ENCODE peak calls at places on chromosomes 11 and 22, in four cellular contexts. One of them, this sample, is unnamed.
A peak's percentile ranks its signal among the peaks of the same experiment; 100 is the strongest.

GRCh38 chr11:79332017-79332416 is 108.8 kb downstream of the TENM4 start:
- DNase-seq in pancreas: no peak
- DNase-seq in K562: no peak
- DNase-seq in DND-41: no peak
- DNase-seq in this sample: no peak

GRCh38 chr22:50481440-50482106 is at the start of gene ADM2:
- DNase-seq in pancreas: peak; percentile 66
- DNase-seq in K562: peak; percentile 77
- DNase-seq in DND-41: no peak
- DNase-seq in this sample: no peak

GRCh38 chr11:131248588-131248987 is 121.8 kb upstream of the NTM start:
- DNase-seq in pancreas: no peak
- DNase-seq in K562: no peak
- DNase-seq in DND-41: no peak
- DNase-seq in this sample: no peak

GRCh38 chr11:3944198-3944597 is 88.7 kb downstream of the STIM1 start:
- DNase-seq in pancreas: no peak
- DNase-seq in K562: no peak
- DNase-seq in DND-41: no peak
- DNase-seq in this sample: no peak

GRCh38 chr11:91857194-91857593 is 367.4 kb upstream of the FAT3 start:
- DNase-seq in pancreas: no peak
- DNase-seq in K562: no peak
- DNase-seq in DND-41: no peak
- DNase-seq in this sample: no peak

GRCh38 chr22:46735747-46736608 is 2.1 kb downstream of the CERK start:
- DNase-seq in pancreas: no peak
- DNase-seq in K562: no peak
- DNase-seq in DND-41: no peak
- DNase-seq in this sample: no peak

GRCh38 chr11:64146036-64146943 is 19.6 kb downstream of the MACROD1 start:
- DNase-seq in pancreas: peak; percentile 53
- DNase-seq in K562: peak; percentile 83
- DNase-seq in DND-41: peak; percentile 71
- DNase-seq in this sample: no peak

GRCh38 chr11:66045177-66045639 is 3.8 kb downstream of the GAL3ST3 start:
- DNase-seq in pancreas: peak; percentile 63
- DNase-seq in K562: peak; percentile 97
- DNase-seq in DND-41: peak; percentile 89
- DNase-seq in this sample: no peak

GRCh38 chr22:36360011-36360410 is 27.8 kb downstream of the MYH9 start:
- DNase-seq in pancreas: no peak
- DNase-seq in K562: no peak
- DNase-seq in DND-41: no peak
- DNase-seq in this sample: no peak

GRCh38 chr22:49709464-49709863 is 118.2 kb downstream of the BRD1 start:
- DNase-seq in pancreas: no peak
- DNase-seq in K562: no peak
- DNase-seq in DND-41: no peak
- DNase-seq in this sample: no peak

GRCh38 chr11:63020671-63021255 is 5.1 kb upstream of the SLC22A8 start:
- DNase-seq in pancreas: no peak
- DNase-seq in K562: peak; percentile 72
- DNase-seq in DND-41: peak; percentile 39
- DNase-seq in this sample: no peak

GRCh38 chr11:72735495-72736027 is 16.6 kb downstream of the ARAP1 start:
- DNase-seq in pancreas: no peak
- DNase-seq in K562: peak; percentile 53
- DNase-seq in DND-41: no peak
- DNase-seq in this sample: no peak

GRCh38 chr11:34356576-34356917 is 1.3 kb downstream of the ABTB2 start:
- DNase-seq in pancreas: peak; percentile 9
- DNase-seq in K562: no peak
- DNase-seq in DND-41: no peak
- DNase-seq in this sample: no peak

GRCh38 chr11:125063429-125064043 is 431 bp downstream of the SLC37A2 start:
- DNase-seq in pancreas: no peak
- DNase-seq in K562: no peak
- DNase-seq in DND-41: no peak
- DNase-seq in this sample: no peak

GRCh38 chr11:19727246-19727645 is 14.6 kb downstream of the NAV2 start:
- DNase-seq in pancreas: no peak
- DNase-seq in K562: no peak
- DNase-seq in DND-41: no peak
- DNase-seq in this sample: peak; percentile 44

DNA sequence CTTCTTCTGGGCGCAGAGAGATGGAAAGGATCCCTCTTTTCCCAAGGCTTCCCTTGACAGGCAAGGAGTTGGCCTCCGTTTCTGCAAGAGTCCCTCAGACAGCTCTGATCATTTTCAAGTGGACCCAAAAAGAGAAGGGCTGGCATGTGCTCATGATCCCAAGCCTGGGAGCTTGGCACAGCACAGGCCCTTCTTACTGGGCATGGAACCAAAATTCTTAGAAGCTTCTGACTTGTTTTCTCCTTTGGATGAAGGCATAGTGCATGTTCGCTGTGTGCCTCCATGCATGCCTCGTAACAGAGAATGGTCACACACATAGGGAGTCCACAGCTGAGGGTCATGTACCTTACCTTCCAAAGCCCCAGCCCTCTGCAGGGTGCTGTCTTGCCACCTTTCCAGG is 449.6 kb downstream of the MIAT start:
- DNase-seq in pancreas: no peak
- DNase-seq in K562: no peak
- DNase-seq in DND-41: no peak
- DNase-seq in this sample: no peak
- H3K27me3 ChIP-seq in pancreas: no peaks in the 10 kb centered on the region
- H3K27me3 ChIP-seq in K562: no peaks in the 10 kb centered on the region
- H3K27me3 ChIP-seq in DND-41: no peaks in the 10 kb centered on the region
- H3K27me3 ChIP-seq in this sample: peaks cover 17% of the 10 kb centered on the region

GRCh38 chr22:44133901-44134511 is 46.7 kb upstream of the PARVG start:
- DNase-seq in pancreas: no peak
- DNase-seq in K562: no peak
- DNase-seq in DND-41: no peak
- DNase-seq in this sample: no peak

GRCh38 chr22:44133161-44133560 is 47.6 kb upstream of the PARVG start:
- DNase-seq in pancreas: no peak
- DNase-seq in K562: no peak
- DNase-seq in DND-41: no peak
- DNase-seq in this sample: no peak

GRCh38 chr22:44131412-44131811 is 49.3 kb upstream of the PARVG start:
- DNase-seq in pancreas: no peak
- DNase-seq in K562: no peak
- DNase-seq in DND-41: no peak
- DNase-seq in this sample: no peak

GRCh38 chr22:44131989-44132685 is 48.6 kb upstream of the PARVG start:
- DNase-seq in pancreas: no peak
- DNase-seq in K562: no peak
- DNase-seq in DND-41: no peak
- DNase-seq in this sample: no peak

GRCh38 chr22:44132724-44133123 is 48.0 kb upstream of the PARVG start:
- DNase-seq in pancreas: no peak
- DNase-seq in K562: no peak
- DNase-seq in DND-41: no peak
- DNase-seq in this sample: no peak
- TF ChIP-seq CTCF in pancreas: no peak
- TF ChIP-seq CTCF in K562: no peak
- TF ChIP-seq CTCF in DND-41: no peak
- TF ChIP-seq CTCF in this sample: no peak

GRCh38 chr11:134406264-134407185 is 5.5 kb downstream of the B3GAT1 start:
- DNase-seq in pancreas: no peak
- DNase-seq in K562: no peak
- DNase-seq in DND-41: no peak
- DNase-seq in this sample: no peak

GRCh38 chr11:134409552-134410429 is 2.3 kb downstream of the B3GAT1 start:
- DNase-seq in pancreas: no peak
- DNase-seq in K562: no peak
- DNase-seq in DND-41: no peak
- DNase-seq in this sample: no peak

GRCh38 chr11:134405841-134406240 is 6.2 kb downstream of the B3GAT1 start:
- DNase-seq in pancreas: no peak
- DNase-seq in K562: no peak
- DNase-seq in DND-41: no peak
- DNase-seq in this sample: no peak

GRCh38 chr11:134407321-134407828 is 4.7 kb downstream of the B3GAT1 start:
- DNase-seq in pancreas: no peak
- DNase-seq in K562: no peak
- DNase-seq in DND-41: no peak
- DNase-seq in this sample: no peak

DNA sequence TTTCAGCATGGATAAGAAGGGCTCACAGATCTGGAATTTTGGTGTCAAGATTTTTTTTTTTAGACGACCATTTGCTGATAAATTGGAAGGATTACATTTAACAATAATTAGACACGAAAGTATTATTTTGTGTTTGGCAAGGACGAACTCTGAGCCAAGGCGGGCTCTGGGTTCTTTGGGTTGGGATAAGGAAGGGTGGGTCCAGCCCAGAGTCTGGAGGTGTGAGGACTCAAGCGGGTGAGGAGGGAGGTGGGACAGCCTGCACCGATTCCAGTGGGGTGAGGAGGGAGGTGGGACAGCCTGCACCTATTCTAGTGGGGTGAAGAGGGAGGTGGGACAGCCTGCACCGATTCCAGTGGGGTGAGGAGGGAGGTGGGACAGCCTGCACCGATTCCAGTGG is 4.1 kb downstream of the B3GAT1 start:
- DNase-seq in pancreas: no peak
- DNase-seq in K562: no peak
- DNase-seq in DND-41: no peak
- DNase-seq in this sample: no peak
- H3K27me3 ChIP-seq in pancreas: no peaks in the 10 kb centered on the region
- H3K27me3 ChIP-seq in K562: peaks cover 10% of the 10 kb centered on the region
- H3K27me3 ChIP-seq in DND-41: peaks cover 26% of the 10 kb centered on the region
- H3K27me3 ChIP-seq in this sample: peaks cover 19% of the 10 kb centered on the region

DNA sequence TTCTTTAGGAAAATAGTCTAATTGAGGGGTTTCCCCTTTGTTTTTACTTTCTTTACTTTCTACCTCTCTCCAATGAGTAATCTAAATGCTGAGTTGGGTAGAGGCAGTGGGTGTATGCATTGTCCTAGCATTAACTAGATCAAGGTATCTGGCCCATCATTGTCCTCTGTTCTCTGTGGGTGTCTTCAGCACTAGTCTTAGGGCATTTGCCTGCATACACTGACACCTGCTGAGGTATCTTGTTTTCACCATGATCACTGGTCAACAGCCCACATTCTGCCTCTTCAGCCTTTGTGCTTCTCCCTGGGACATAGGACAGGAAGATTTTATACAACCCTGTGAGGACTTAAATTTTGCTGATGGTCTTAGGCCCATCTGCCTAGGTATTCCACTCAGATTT is 371.1 kb downstream of the RAB38 start:
- DNase-seq in pancreas: no peak
- DNase-seq in K562: no peak
- DNase-seq in DND-41: no peak
- DNase-seq in this sample: no peak
- TF ChIP-seq CTCF in pancreas: no peak
- TF ChIP-seq CTCF in K562: no peak
- TF ChIP-seq CTCF in DND-41: no peak
- TF ChIP-seq CTCF in this sample: no peak

GRCh38 chr11:16773981-16774710 is 35.7 kb downstream of the C11orf58 start:
- DNase-seq in pancreas: no peak
- DNase-seq in K562: no peak
- DNase-seq in DND-41: no peak
- DNase-seq in this sample: no peak

GRCh38 chr11:16769386-16769785 is 30.9 kb downstream of the C11orf58 start:
- DNase-seq in pancreas: no peak
- DNase-seq in K562: no peak
- DNase-seq in DND-41: no peak
- DNase-seq in this sample: no peak

GRCh38 chr11:16770016-16770415 is 31.6 kb downstream of the C11orf58 start:
- DNase-seq in pancreas: no peak
- DNase-seq in K562: no peak
- DNase-seq in DND-41: no peak
- DNase-seq in this sample: no peak

GRCh38 chr11:16771350-16772140 is 33.1 kb downstream of the C11orf58 start:
- DNase-seq in pancreas: no peak
- DNase-seq in K562: no peak
- DNase-seq in DND-41: no peak
- DNase-seq in this sample: no peak

DNA sequence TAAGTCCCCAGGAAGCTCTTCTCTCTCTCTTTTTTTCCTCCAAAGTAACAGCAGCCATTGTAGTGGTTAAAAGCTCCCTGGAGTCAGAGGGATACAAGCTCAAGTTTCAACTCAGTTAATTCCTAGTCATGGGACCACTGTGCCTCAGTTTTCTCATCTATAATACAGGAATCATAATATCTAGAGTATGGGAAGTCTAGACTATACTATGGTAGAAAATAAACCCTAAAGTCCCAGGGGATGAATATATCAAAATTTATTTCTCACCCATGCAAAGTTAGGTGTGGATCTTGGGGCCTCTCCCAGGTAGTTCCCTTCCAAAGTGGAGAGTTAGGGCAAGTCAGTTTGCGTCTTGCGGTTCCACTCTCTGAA is 33.7 kb downstream of the C11orf58 start:
- DNase-seq in pancreas: no peak
- DNase-seq in K562: no peak
- DNase-seq in DND-41: no peak
- DNase-seq in this sample: no peak
- H3K27me3 ChIP-seq in pancreas: no peaks in the 10 kb centered on the region
- H3K27me3 ChIP-seq in K562: peaks cover 40% of the 10 kb centered on the region
- H3K27me3 ChIP-seq in DND-41: peaks cover 29% of the 10 kb centered on the region
- H3K27me3 ChIP-seq in this sample: peaks cover 26% of the 10 kb centered on the region

DNA sequence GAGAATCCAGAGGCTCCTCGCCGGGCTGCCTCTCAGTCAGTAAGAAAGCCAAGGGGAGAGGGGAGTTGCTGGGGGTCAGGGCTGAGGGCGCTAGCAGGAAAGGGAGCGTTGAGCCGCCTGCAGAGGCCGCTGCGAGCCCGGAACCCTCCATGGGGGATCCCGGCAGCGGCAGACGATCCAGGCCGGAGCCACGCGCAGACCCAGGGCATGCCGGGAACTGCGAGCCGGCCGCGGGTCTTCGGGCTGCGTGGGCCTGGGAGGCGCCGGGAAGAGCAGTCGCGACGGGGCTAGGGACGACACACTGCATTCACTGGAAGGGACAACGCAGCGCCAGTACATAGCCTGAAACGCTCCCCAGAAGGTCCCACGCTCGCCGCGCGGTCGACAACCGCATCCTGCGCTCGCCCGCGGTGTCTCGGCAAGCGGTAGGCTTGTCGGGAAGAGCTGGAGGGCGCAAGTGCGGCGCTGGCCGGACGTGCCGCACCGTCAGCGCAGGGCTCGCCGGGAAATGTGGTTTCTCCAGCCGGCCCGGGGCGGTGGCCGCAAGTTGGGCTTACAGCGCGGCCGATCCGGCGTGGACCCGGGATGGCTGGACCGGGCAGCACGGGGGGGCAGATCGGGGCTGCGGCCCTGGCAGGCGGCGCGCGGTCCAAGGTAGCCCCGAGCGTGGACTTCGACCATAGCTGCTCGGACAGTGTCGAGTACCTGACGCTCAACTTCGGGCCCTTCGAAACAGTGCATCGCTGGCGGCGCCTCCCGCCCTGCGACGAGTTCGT is at the start of gene LZTR1:
- DNase-seq in pancreas: peak; percentile 73
- DNase-seq in K562: peak; percentile 100
- DNase-seq in DND-41: peak; percentile 76
- DNase-seq in this sample: peak; percentile 53
- TF ChIP-seq CTCF in pancreas: peak; percentile 14
- TF ChIP-seq CTCF in K562: peak; percentile 100
- TF ChIP-seq CTCF in DND-41: peak; percentile 65
- TF ChIP-seq CTCF in this sample: peak; percentile 71

GRCh38 chr11:2268911-2269600 is 1.3 kb downstream of the ASCL2 start:
- DNase-seq in pancreas: peak; percentile 43
- DNase-seq in K562: peak; percentile 85
- DNase-seq in DND-41: peak; percentile 80
- DNase-seq in this sample: no peak
- H3K27me3 ChIP-seq in pancreas: peaks cover 7% of the 10 kb centered on the region
- H3K27me3 ChIP-seq in K562: peaks cover 5% of the 10 kb centered on the region
- H3K27me3 ChIP-seq in DND-41: no peaks in the 10 kb centered on the region
- H3K27me3 ChIP-seq in this sample: peaks cover 41% of the 10 kb centered on the region